ENCODE peak calls at places on chromosomes 12 and 14, in six cellular contexts. K is substantia nigra, T is dermis microvascular lymphatic vessel endothelial cell, D is posterior vena cava, P is cardiac muscle cell, Y is astrocyte of the spinal cord. U is an unnamed sample.

GRCh38 chr14:67965684-67966083 is 146.1 kb downstream of the RAD51B start:
- DNase-seq in Y (no peak), D (no peak), T (no peak), P (no peak), K (no peak), U (no peak)

GRCh38 chr12:84551373-84551772 is 361.2 kb downstream of the SLC6A15 start:
- DNase-seq in P (no peak), D (no peak), K (no peak), Y (no peak), T (no peak), U (no peak)

GRCh38 chr12:25817166-25817565 is 141.3 kb upstream of the RASSF8 start:
- DNase-seq in D (no peak), T (no peak), Y (no peak), P (no peak), K (no peak), U (no peak)

GRCh38 chr12:116055895-116056607 is 221.4 kb downstream of the MED13L start:
- DNase-seq in T (no peak), Y (no peak), P (no peak), K (no peak), D (no peak), U (no peak)

GRCh38 chr12:27785882-27786570 is 6.0 kb upstream of the MANSC4 start:
- DNase-seq in D (no peak), K (no peak), Y (peak), P (peak), T (no peak), U (no peak)

GRCh38 chr14:59293934-59294661 is 105.6 kb downstream of the DAAM1 start:
- DNase-seq in D (peak), T (peak), P (peak), Y (no peak), K (no peak), U (no peak)

GRCh38 chr14:103522028-103522581 is 525 bp downstream of the CKB start:
- DNase-seq in T (no peak), K (no peak), D (peak), P (no peak), Y (no peak), U (peak)

GRCh38 chr14:49946320-49947141 is 53.6 kb downstream of the ARF6 start:
- DNase-seq in D (no peak), P (peak), Y (peak), T (no peak), K (no peak), U (no peak)

GRCh38 chr12:28191690-28192089 is 1.4 kb downstream of the CCDC91 start:
- DNase-seq in Y (peak), T (no peak), P (peak), D (no peak), K (no peak), U (no peak)

GRCh38 chr12:112107728-112108447 is 695 bp downstream of the NAA25 start:
- DNase-seq in K (peak), D (no peak), T (no peak), Y (no peak), P (peak), U (no peak)

GRCh38 chr12:30021046-30021833 is 237.5 kb upstream of the TMTC1 start:
- DNase-seq in D (no peak), T (no peak), Y (peak), P (peak), K (no peak), U (no peak)

GRCh38 chr12:85441740-85442139 is 161.7 kb downstream of the ALX1 start:
- DNase-seq in P (peak), D (no peak), T (peak), K (no peak), Y (peak), U (no peak)

GRCh38 chr12:6782903-6783571 is 6.3 kb upstream of the CD4 start:
- DNase-seq in T (no peak), K (no peak), D (no peak), Y (no peak), P (no peak), U (no peak)

GRCh38 chr14:53389207-53389606 is 236.1 kb upstream of the DDHD1 start:
- DNase-seq in T (no peak), K (no peak), P (no peak), Y (peak), D (no peak), U (no peak)

GRCh38 chr14:23523229-23524016 is 28.1 kb downstream of the ZFHX2 start:
- DNase-seq in K (no peak), T (no peak), P (no peak), Y (no peak), D (peak), U (no peak)

GRCh38 chr14:74756326-74756725 is 6.8 kb upstream of the YLPM1 start:
- DNase-seq in Y (no peak), T (no peak), K (no peak), D (no peak), P (no peak), U (no peak)

GRCh38 chr14:101217972-101218371 is 314.4 kb upstream of the RTL1 start:
- DNase-seq in T (no peak), D (peak), Y (no peak), P (no peak), K (no peak), U (no peak)

GRCh38 chr14:62097072-62097471 is 334.9 kb downstream of the SNAPC1 start:
- DNase-seq in D (no peak), K (no peak), P (no peak), T (no peak), Y (no peak), U (no peak)

GRCh38 chr12:64566122-64566521 is 44.2 kb upstream of the RASSF3 start:
- DNase-seq in P (no peak), T (no peak), Y (no peak), K (no peak), D (no peak), U (no peak)

GRCh38 chr14:52547027-52547426 is 5.3 kb downstream of the TXNDC16 start:
- DNase-seq in K (no peak), P (no peak), Y (no peak), D (no peak), T (no peak), U (no peak)

GRCh38 chr14:51479584-51480305 is 172.0 kb upstream of the FRMD6 start:
- DNase-seq in T (no peak), Y (no peak), D (no peak), P (peak), K (no peak), U (no peak)

GRCh38 chr14:26138764-26139445 is 458.9 kb downstream of the NOVA1 start:
- DNase-seq in D (no peak), T (peak), K (no peak), Y (peak), P (peak), U (no peak)

GRCh38 chr12:41981758-41982157 is 162.9 kb downstream of the GXYLT1 start:
- DNase-seq in T (no peak), Y (peak), D (no peak), K (no peak), P (no peak), U (no peak)

GRCh38 chr12:83700858-83701257 is 1014.2 kb downstream of the TMTC2 start:
- DNase-seq in T (no peak), D (no peak), P (no peak), K (no peak), Y (peak), U (no peak)

GRCh38 chr14:104697317-104697703 is 7.9 kb downstream of the INF2 start:
- DNase-seq in K (no peak), D (no peak), T (no peak), Y (no peak), P (no peak), U (no peak)

GRCh38 chr14:73173092-73173735 is 36.9 kb downstream of the PSEN1 start:
- DNase-seq in Y (peak), P (peak), D (no peak), K (no peak), T (peak), U (no peak)

GRCh38 chr14:50425816-50426215 is 29.1 kb upstream of the CDKL1 start:
- DNase-seq in T (no peak), P (peak), K (no peak), Y (peak), D (no peak), U (no peak)

GRCh38 chr12:77925536-77926108 is 94.9 kb downstream of the NAV3 start:
- DNase-seq in D (peak), T (peak), P (peak), Y (peak), K (peak), U (peak)